ENCODE peak calls at places on chromosomes 3 and 15, in eight cellular contexts. One of them, this sample, is unnamed.

GRCh38 chr3:58202917-58203360 is 7.8 kb downstream of the DNASE1L3 start:
- DNase-seq in mammary epithelial cell: no peak
- DNase-seq in adipocyte: no peak
- DNase-seq in fibroblast of lung: no peak
- DNase-seq in body of pancreas: no peak
- DNase-seq in adrenal gland: no peak
- DNase-seq in left ventricle myocardium inferior: no peak
- DNase-seq in GM23248: no peak
- DNase-seq in this sample: no peak

GRCh38 chr3:32457971-32458471 is 44.6 kb downstream of the CMTM6 start:
- DNase-seq in body of pancreas: no peak
- DNase-seq in GM23248: no peak
- DNase-seq in left ventricle myocardium inferior: no peak
- DNase-seq in adrenal gland: no peak
- DNase-seq in mammary epithelial cell: no peak
- DNase-seq in adipocyte: no peak
- DNase-seq in fibroblast of lung: no peak
- DNase-seq in this sample: no peak

GRCh38 chr3:67329358-67329757 is 325.1 kb downstream of the SUCLG2 start:
- DNase-seq in adrenal gland: no peak
- DNase-seq in fibroblast of lung: no peak
- DNase-seq in adipocyte: no peak
- DNase-seq in left ventricle myocardium inferior: no peak
- DNase-seq in mammary epithelial cell: no peak
- DNase-seq in GM23248: no peak
- DNase-seq in body of pancreas: no peak
- DNase-seq in this sample: no peak

GRCh38 chr3:85572426-85572825 is 613.6 kb downstream of the CADM2 start:
- DNase-seq in body of pancreas: no peak
- DNase-seq in adipocyte: no peak
- DNase-seq in adrenal gland: no peak
- DNase-seq in left ventricle myocardium inferior: no peak
- DNase-seq in GM23248: no peak
- DNase-seq in fibroblast of lung: no peak
- DNase-seq in mammary epithelial cell: no peak
- DNase-seq in this sample: no peak

GRCh38 chr3:33592999-33593398 is 125.1 kb downstream of the CLASP2 start:
- DNase-seq in mammary epithelial cell: no peak
- DNase-seq in left ventricle myocardium inferior: no peak
- DNase-seq in adipocyte: no peak
- DNase-seq in GM23248: no peak
- DNase-seq in body of pancreas: no peak
- DNase-seq in fibroblast of lung: no peak
- DNase-seq in adrenal gland: no peak
- DNase-seq in this sample: no peak

GRCh38 chr3:26623409-26624208 is 1.0 kb downstream of the LRRC3B start:
- DNase-seq in fibroblast of lung: no peak
- DNase-seq in adipocyte: no peak
- DNase-seq in adrenal gland: no peak
- DNase-seq in body of pancreas: no peak
- DNase-seq in left ventricle myocardium inferior: no peak
- DNase-seq in mammary epithelial cell: no peak
- DNase-seq in GM23248: no peak
- DNase-seq in this sample: no peak

GRCh38 chr3:119695480-119695879 is 7.3 kb upstream of the CFAP91 start:
- DNase-seq in adipocyte: no peak
- DNase-seq in left ventricle myocardium inferior: no peak
- DNase-seq in mammary epithelial cell: peak; percentile 9
- DNase-seq in GM23248: peak; percentile 30
- DNase-seq in body of pancreas: no peak
- DNase-seq in fibroblast of lung: peak; percentile 13
- DNase-seq in adrenal gland: no peak
- DNase-seq in this sample: no peak

GRCh38 chr3:141561426-141562034 is 74.7 kb downstream of the RASA2 start:
- DNase-seq in body of pancreas: no peak
- DNase-seq in adipocyte: peak; percentile 87
- DNase-seq in adrenal gland: peak; percentile 48
- DNase-seq in left ventricle myocardium inferior: no peak
- DNase-seq in mammary epithelial cell: peak; percentile 30
- DNase-seq in fibroblast of lung: peak; percentile 86
- DNase-seq in GM23248: peak; percentile 67
- DNase-seq in this sample: no peak

GRCh38 chr3:55721716-55722484 is 234.8 kb upstream of the WNT5A start:
- DNase-seq in body of pancreas: peak; percentile 24
- DNase-seq in GM23248: peak; percentile 71
- DNase-seq in fibroblast of lung: peak; percentile 47
- DNase-seq in adipocyte: peak; percentile 79
- DNase-seq in mammary epithelial cell: peak; percentile 27
- DNase-seq in left ventricle myocardium inferior: no peak
- DNase-seq in adrenal gland: no peak
- DNase-seq in this sample: no peak

GRCh38 chr15:97502038-97502437 is 458.5 kb upstream of the ARRDC4 start:
- DNase-seq in GM23248: no peak
- DNase-seq in body of pancreas: no peak
- DNase-seq in adipocyte: no peak
- DNase-seq in fibroblast of lung: peak; percentile 27
- DNase-seq in mammary epithelial cell: peak; percentile 40
- DNase-seq in left ventricle myocardium inferior: no peak
- DNase-seq in adrenal gland: no peak
- DNase-seq in this sample: no peak

GRCh38 chr15:96585634-96586386 is 255.3 kb downstream of the NR2F2 start:
- DNase-seq in left ventricle myocardium inferior: no peak
- DNase-seq in mammary epithelial cell: no peak
- DNase-seq in body of pancreas: no peak
- DNase-seq in adrenal gland: no peak
- DNase-seq in adipocyte: peak; percentile 65
- DNase-seq in fibroblast of lung: peak; percentile 41
- DNase-seq in GM23248: peak; percentile 48
- DNase-seq in this sample: no peak

GRCh38 chr3:77081240-77081661 is 41.4 kb downstream of the ROBO2 start:
- DNase-seq in left ventricle myocardium inferior: peak; percentile 26
- DNase-seq in fibroblast of lung: peak; percentile 77
- DNase-seq in GM23248: peak; percentile 25
- DNase-seq in body of pancreas: peak; percentile 62
- DNase-seq in mammary epithelial cell: peak; percentile 45
- DNase-seq in adrenal gland: no peak
- DNase-seq in adipocyte: peak; percentile 91
- DNase-seq in this sample: no peak

GRCh38 chr3:188624384-188624783 is 470.4 kb downstream of the LPP start:
- DNase-seq in GM23248: no peak
- DNase-seq in left ventricle myocardium inferior: no peak
- DNase-seq in mammary epithelial cell: no peak
- DNase-seq in adipocyte: peak; percentile 75
- DNase-seq in adrenal gland: no peak
- DNase-seq in fibroblast of lung: peak; percentile 93
- DNase-seq in body of pancreas: no peak
- DNase-seq in this sample: no peak

GRCh38 chr15:75201609-75202250 is at the start of gene C15orf39:
- DNase-seq in adipocyte: peak; percentile 91
- DNase-seq in body of pancreas: peak; percentile 74
- DNase-seq in left ventricle myocardium inferior: peak; percentile 74
- DNase-seq in adrenal gland: peak; percentile 79
- DNase-seq in GM23248: peak; percentile 91
- DNase-seq in fibroblast of lung: peak; percentile 69
- DNase-seq in mammary epithelial cell: peak; percentile 67
- DNase-seq in this sample: no peak

GRCh38 chr3:194268659-194269487 is 82.3 kb downstream of the CPN2 start:
- DNase-seq in left ventricle myocardium inferior: no peak
- DNase-seq in fibroblast of lung: peak; percentile 5
- DNase-seq in adrenal gland: peak; percentile 27
- DNase-seq in body of pancreas: peak; percentile 7
- DNase-seq in adipocyte: no peak
- DNase-seq in mammary epithelial cell: no peak
- DNase-seq in GM23248: no peak
- DNase-seq in this sample: no peak

GRCh38 chr3:173538410-173538809 is 140.9 kb downstream of the NLGN1 start:
- DNase-seq in adrenal gland: no peak
- DNase-seq in body of pancreas: no peak
- DNase-seq in fibroblast of lung: no peak
- DNase-seq in adipocyte: no peak
- DNase-seq in mammary epithelial cell: no peak
- DNase-seq in left ventricle myocardium inferior: no peak
- DNase-seq in GM23248: no peak
- DNase-seq in this sample: no peak

GRCh38 chr3:152937234-152937633 is 102.3 kb downstream of the P2RY1 start:
- DNase-seq in body of pancreas: no peak
- DNase-seq in adrenal gland: no peak
- DNase-seq in left ventricle myocardium inferior: no peak
- DNase-seq in fibroblast of lung: peak; percentile 23
- DNase-seq in mammary epithelial cell: no peak
- DNase-seq in GM23248: peak; percentile 1
- DNase-seq in adipocyte: peak; percentile 2
- DNase-seq in this sample: no peak

GRCh38 chr3:71438904-71439303 is 144.6 kb downstream of the FOXP1 start:
- DNase-seq in mammary epithelial cell: no peak
- DNase-seq in GM23248: no peak
- DNase-seq in adipocyte: no peak
- DNase-seq in adrenal gland: no peak
- DNase-seq in fibroblast of lung: no peak
- DNase-seq in body of pancreas: no peak
- DNase-seq in left ventricle myocardium inferior: no peak
- DNase-seq in this sample: no peak

GRCh38 chr3:168273917-168274316 is 178.2 kb upstream of the GOLIM4 start:
- DNase-seq in GM23248: no peak
- DNase-seq in fibroblast of lung: no peak
- DNase-seq in body of pancreas: no peak
- DNase-seq in left ventricle myocardium inferior: no peak
- DNase-seq in adrenal gland: no peak
- DNase-seq in adipocyte: no peak
- DNase-seq in mammary epithelial cell: no peak
- DNase-seq in this sample: no peak

GRCh38 chr3:75655501-75655904 is 8.6 kb upstream of the FRG2C start:
- DNase-seq in adipocyte: no peak
- DNase-seq in left ventricle myocardium inferior: no peak
- DNase-seq in adrenal gland: no peak
- DNase-seq in fibroblast of lung: no peak
- DNase-seq in GM23248: no peak
- DNase-seq in mammary epithelial cell: no peak
- DNase-seq in body of pancreas: no peak
- DNase-seq in this sample: no peak

GRCh38 chr3:12158387-12159226 is at the start of gene TIMP4:
- DNase-seq in mammary epithelial cell: no peak
- DNase-seq in adipocyte: peak; percentile 39
- DNase-seq in fibroblast of lung: peak; percentile 64
- DNase-seq in adrenal gland: no peak
- DNase-seq in left ventricle myocardium inferior: peak; percentile 62
- DNase-seq in GM23248: peak; percentile 68
- DNase-seq in body of pancreas: no peak
- DNase-seq in this sample: no peak

GRCh38 chr15:36883705-36884355 is 216.5 kb downstream of the MEIS2 start:
- DNase-seq in left ventricle myocardium inferior: peak; percentile 82
- DNase-seq in body of pancreas: peak; percentile 88
- DNase-seq in GM23248: peak; percentile 93
- DNase-seq in mammary epithelial cell: peak; percentile 53
- DNase-seq in adipocyte: peak; percentile 96
- DNase-seq in adrenal gland: peak; percentile 89
- DNase-seq in fibroblast of lung: peak; percentile 91
- DNase-seq in this sample: peak; percentile 42
- H3K4me3 ChIP-seq in left ventricle myocardium inferior: peak overlapping the region; percentile 63
- H3K4me3 ChIP-seq in body of pancreas: no peak overlapping the region
- H3K4me3 ChIP-seq in GM23248: peak overlapping the region; percentile 68
- H3K4me3 ChIP-seq in mammary epithelial cell: no peak overlapping the region
- H3K4me3 ChIP-seq in adipocyte: peak overlapping the region; percentile 70
- H3K4me3 ChIP-seq in adrenal gland: peak overlapping the region; percentile 6
- H3K4me3 ChIP-seq in fibroblast of lung: peak overlapping the region; percentile 24
- H3K4me3 ChIP-seq in this sample: peak overlapping the region; percentile 44

DNA sequence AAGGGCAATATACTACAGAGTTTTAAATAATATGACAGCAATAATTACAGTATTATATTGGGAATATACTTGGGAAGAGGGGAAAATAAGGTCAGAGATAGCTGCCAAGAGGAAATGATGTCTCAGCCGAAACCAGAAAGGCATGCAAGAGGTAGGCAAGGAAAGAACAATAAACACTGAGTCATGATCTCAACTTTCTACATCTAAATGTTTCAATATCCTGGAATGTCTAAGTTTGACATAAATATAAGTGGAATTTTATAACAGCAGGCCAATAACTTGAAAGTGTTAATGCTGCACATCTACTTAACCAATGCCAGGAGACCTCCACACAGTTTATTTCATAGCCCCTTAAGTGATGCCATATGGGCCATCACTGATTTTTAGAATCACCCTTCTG is 99.8 kb upstream of the CPNE4 start:
- DNase-seq in mammary epithelial cell: peak; percentile 90
- DNase-seq in body of pancreas: no peak
- DNase-seq in left ventricle myocardium inferior: no peak
- DNase-seq in adipocyte: peak; percentile 89
- DNase-seq in adrenal gland: no peak
- DNase-seq in fibroblast of lung: peak; percentile 89
- DNase-seq in GM23248: peak; percentile 90
- DNase-seq in this sample: peak; percentile 74
- H3K4me3 ChIP-seq in mammary epithelial cell: no peak overlapping the region
- H3K4me3 ChIP-seq in body of pancreas: no peak overlapping the region
- H3K4me3 ChIP-seq in left ventricle myocardium inferior: no peak overlapping the region
- H3K4me3 ChIP-seq in adipocyte: no peak overlapping the region
- H3K4me3 ChIP-seq in adrenal gland: no peak overlapping the region
- H3K4me3 ChIP-seq in fibroblast of lung: no peak overlapping the region
- H3K4me3 ChIP-seq in GM23248: peak overlapping the region; percentile 41
- H3K4me3 ChIP-seq in this sample: no peak overlapping the region

DNA sequence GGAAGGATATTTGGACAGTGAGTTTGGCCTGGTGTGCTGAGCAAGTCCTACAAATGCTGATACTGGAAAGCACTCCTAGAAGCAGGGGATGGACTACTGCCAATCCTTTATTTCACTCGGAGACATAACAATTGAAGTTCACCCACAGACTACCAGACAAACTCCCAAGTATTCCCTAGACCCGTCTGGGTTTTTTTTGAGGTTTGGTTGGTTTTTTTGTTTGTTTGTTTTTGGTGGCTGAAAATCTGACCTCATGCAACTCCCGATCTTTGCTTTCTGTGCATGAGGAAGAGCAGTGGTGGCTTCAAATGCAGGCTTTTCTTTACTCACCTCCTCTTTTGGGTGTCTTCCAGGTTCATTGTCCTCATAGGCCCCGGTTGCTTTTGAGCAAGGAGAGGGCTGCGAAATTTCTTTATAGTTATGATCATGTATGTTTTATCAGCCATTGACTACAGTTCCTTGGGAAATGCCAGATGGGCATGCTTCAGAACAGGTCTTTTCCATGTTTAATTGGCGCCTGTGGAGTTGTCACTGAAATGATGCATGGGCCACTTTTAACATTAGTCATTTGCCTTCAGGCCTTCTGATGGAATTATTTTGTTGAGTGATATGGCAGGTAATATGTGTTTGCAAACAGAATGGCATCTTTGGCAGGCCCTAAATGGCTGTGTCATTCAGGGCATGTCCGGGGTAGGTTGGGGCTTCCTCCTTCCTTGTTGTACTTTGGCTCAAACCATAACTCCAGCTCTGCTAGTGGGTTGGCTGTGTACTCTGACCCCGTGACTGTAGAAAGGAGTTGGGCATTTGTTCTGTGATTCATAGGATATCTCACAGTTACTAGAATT is 81.3 kb upstream of the ZBED2 start:
- DNase-seq in mammary epithelial cell: peak; percentile 88
- DNase-seq in adipocyte: no peak
- DNase-seq in left ventricle myocardium inferior: no peak
- DNase-seq in fibroblast of lung: no peak
- DNase-seq in body of pancreas: no peak
- DNase-seq in GM23248: peak; percentile 42
- DNase-seq in adrenal gland: no peak
- DNase-seq in this sample: no peak
- H3K4me3 ChIP-seq in mammary epithelial cell: peak overlapping the region; percentile 6
- H3K4me3 ChIP-seq in adipocyte: no peak overlapping the region
- H3K4me3 ChIP-seq in left ventricle myocardium inferior: no peak overlapping the region
- H3K4me3 ChIP-seq in fibroblast of lung: no peak overlapping the region
- H3K4me3 ChIP-seq in body of pancreas: no peak overlapping the region
- H3K4me3 ChIP-seq in GM23248: no peak overlapping the region
- H3K4me3 ChIP-seq in adrenal gland: no peak overlapping the region
- H3K4me3 ChIP-seq in this sample: no peak overlapping the region

GRCh38 chr3:157103860-157104259 is 56.1 kb downstream of the CCNL1 start:
- DNase-seq in fibroblast of lung: no peak
- DNase-seq in adrenal gland: no peak
- DNase-seq in body of pancreas: no peak
- DNase-seq in left ventricle myocardium inferior: no peak
- DNase-seq in adipocyte: no peak
- DNase-seq in GM23248: no peak
- DNase-seq in mammary epithelial cell: no peak
- DNase-seq in this sample: no peak
- H3K4me3 ChIP-seq in fibroblast of lung: no peak overlapping the region
- H3K4me3 ChIP-seq in adrenal gland: no peak overlapping the region
- H3K4me3 ChIP-seq in body of pancreas: no peak overlapping the region
- H3K4me3 ChIP-seq in left ventricle myocardium inferior: no peak overlapping the region
- H3K4me3 ChIP-seq in adipocyte: no peak overlapping the region
- H3K4me3 ChIP-seq in GM23248: no peak overlapping the region
- H3K4me3 ChIP-seq in mammary epithelial cell: no peak overlapping the region
- H3K4me3 ChIP-seq in this sample: no peak overlapping the region